ENCODE peak calls at places on chromosomes 2 and 18, in five cellular contexts. One of them, this sample, is unnamed.
A peak's percentile ranks its signal among the peaks of the same experiment; 100 is the strongest.

GRCh38 chr2:138823651-138824050 is 43.5 kb upstream of the NXPH2 start:
- DNase-seq in stimulated activated CD8-positive, alpha-beta memory T cell treated with anti-CD3 and anti-CD28 coated beads, Interleukin-4, amount 100 ng/mL, for 24 hours: no peak
- DNase-seq in adipocyte: no peak
- DNase-seq in NCI-H2081: no peak
- DNase-seq in HS-5: no peak
- DNase-seq in this sample: no peak

GRCh38 chr2:17962874-17963273 is 84.4 kb downstream of the KCNS3 start:
- DNase-seq in stimulated activated CD8-positive, alpha-beta memory T cell treated with anti-CD3 and anti-CD28 coated beads, Interleukin-4, amount 100 ng/mL, for 24 hours: no peak
- DNase-seq in adipocyte: no peak
- DNase-seq in NCI-H2081: no peak
- DNase-seq in HS-5: no peak
- DNase-seq in this sample: no peak

GRCh38 chr18:27668126-27668525 is 483.0 kb upstream of the CHST9 start:
- DNase-seq in stimulated activated CD8-positive, alpha-beta memory T cell treated with anti-CD3 and anti-CD28 coated beads, Interleukin-4, amount 100 ng/mL, for 24 hours: no peak
- DNase-seq in adipocyte: peak; percentile 19
- DNase-seq in NCI-H2081: no peak
- DNase-seq in HS-5: peak; percentile 33
- DNase-seq in this sample: no peak

GRCh38 chr2:33486544-33486943 is 10.1 kb downstream of the RASGRP3 start:
- DNase-seq in stimulated activated CD8-positive, alpha-beta memory T cell treated with anti-CD3 and anti-CD28 coated beads, Interleukin-4, amount 100 ng/mL, for 24 hours: no peak
- DNase-seq in adipocyte: no peak
- DNase-seq in NCI-H2081: no peak
- DNase-seq in HS-5: no peak
- DNase-seq in this sample: no peak

GRCh38 chr2:177419274-177419673 is 26.7 kb downstream of the AGPS start:
- DNase-seq in stimulated activated CD8-positive, alpha-beta memory T cell treated with anti-CD3 and anti-CD28 coated beads, Interleukin-4, amount 100 ng/mL, for 24 hours: no peak
- DNase-seq in adipocyte: peak; percentile 65
- DNase-seq in NCI-H2081: no peak
- DNase-seq in HS-5: no peak
- DNase-seq in this sample: no peak

GRCh38 chr2:234880551-234881211 is 71.1 kb upstream of the SH3BP4 start:
- DNase-seq in stimulated activated CD8-positive, alpha-beta memory T cell treated with anti-CD3 and anti-CD28 coated beads, Interleukin-4, amount 100 ng/mL, for 24 hours: no peak
- DNase-seq in adipocyte: peak; percentile 61
- DNase-seq in NCI-H2081: no peak
- DNase-seq in HS-5: peak; percentile 99
- DNase-seq in this sample: no peak

GRCh38 chr2:189954989-189955388 is 107.5 kb downstream of the MSTN start:
- DNase-seq in stimulated activated CD8-positive, alpha-beta memory T cell treated with anti-CD3 and anti-CD28 coated beads, Interleukin-4, amount 100 ng/mL, for 24 hours: no peak
- DNase-seq in adipocyte: no peak
- DNase-seq in NCI-H2081: peak; percentile 27
- DNase-seq in HS-5: no peak
- DNase-seq in this sample: peak; percentile 97

GRCh38 chr2:119301413-119301812 is 65.2 kb downstream of the C2orf76 start:
- DNase-seq in stimulated activated CD8-positive, alpha-beta memory T cell treated with anti-CD3 and anti-CD28 coated beads, Interleukin-4, amount 100 ng/mL, for 24 hours: no peak
- DNase-seq in adipocyte: peak; percentile 6
- DNase-seq in NCI-H2081: peak; percentile 41
- DNase-seq in HS-5: no peak
- DNase-seq in this sample: no peak

GRCh38 chr2:166675553-166675952 is 181.5 kb upstream of the SCN7A start:
- DNase-seq in stimulated activated CD8-positive, alpha-beta memory T cell treated with anti-CD3 and anti-CD28 coated beads, Interleukin-4, amount 100 ng/mL, for 24 hours: no peak
- DNase-seq in adipocyte: no peak
- DNase-seq in NCI-H2081: no peak
- DNase-seq in HS-5: no peak
- DNase-seq in this sample: no peak

GRCh38 chr2:162261032-162261945 is 18.0 kb upstream of the FAP start:
- DNase-seq in stimulated activated CD8-positive, alpha-beta memory T cell treated with anti-CD3 and anti-CD28 coated beads, Interleukin-4, amount 100 ng/mL, for 24 hours: no peak
- DNase-seq in adipocyte: peak; percentile 61
- DNase-seq in NCI-H2081: no peak
- DNase-seq in HS-5: no peak
- DNase-seq in this sample: no peak

GRCh38 chr2:72133721-72134407 is 13.8 kb downstream of the CYP26B1 start:
- DNase-seq in stimulated activated CD8-positive, alpha-beta memory T cell treated with anti-CD3 and anti-CD28 coated beads, Interleukin-4, amount 100 ng/mL, for 24 hours: no peak
- DNase-seq in adipocyte: no peak
- DNase-seq in NCI-H2081: no peak
- DNase-seq in HS-5: no peak
- DNase-seq in this sample: no peak

GRCh38 chr2:238696323-238696722 is 151.6 kb upstream of the TWIST2 start:
- DNase-seq in stimulated activated CD8-positive, alpha-beta memory T cell treated with anti-CD3 and anti-CD28 coated beads, Interleukin-4, amount 100 ng/mL, for 24 hours: no peak
- DNase-seq in adipocyte: no peak
- DNase-seq in NCI-H2081: no peak
- DNase-seq in HS-5: no peak
- DNase-seq in this sample: no peak

GRCh38 chr18:48138660-48139426 is 208.4 kb upstream of the SMAD2 start:
- DNase-seq in stimulated activated CD8-positive, alpha-beta memory T cell treated with anti-CD3 and anti-CD28 coated beads, Interleukin-4, amount 100 ng/mL, for 24 hours: no peak
- DNase-seq in adipocyte: no peak
- DNase-seq in NCI-H2081: no peak
- DNase-seq in HS-5: no peak
- DNase-seq in this sample: no peak

GRCh38 chr18:57050314-57050949 is 96.5 kb upstream of the BOD1L2 start:
- DNase-seq in stimulated activated CD8-positive, alpha-beta memory T cell treated with anti-CD3 and anti-CD28 coated beads, Interleukin-4, amount 100 ng/mL, for 24 hours: no peak
- DNase-seq in adipocyte: no peak
- DNase-seq in NCI-H2081: no peak
- DNase-seq in HS-5: no peak
- DNase-seq in this sample: no peak

GRCh38 chr2:162768646-162769045 is 69.9 kb downstream of the KCNH7 start:
- DNase-seq in stimulated activated CD8-positive, alpha-beta memory T cell treated with anti-CD3 and anti-CD28 coated beads, Interleukin-4, amount 100 ng/mL, for 24 hours: no peak
- DNase-seq in adipocyte: no peak
- DNase-seq in NCI-H2081: peak; percentile 98
- DNase-seq in HS-5: no peak
- DNase-seq in this sample: peak; percentile 72

GRCh38 chr2:125543968-125544514 is 1111.9 kb upstream of the GYPC start:
- DNase-seq in stimulated activated CD8-positive, alpha-beta memory T cell treated with anti-CD3 and anti-CD28 coated beads, Interleukin-4, amount 100 ng/mL, for 24 hours: no peak
- DNase-seq in adipocyte: no peak
- DNase-seq in NCI-H2081: no peak
- DNase-seq in HS-5: no peak
- DNase-seq in this sample: no peak

GRCh38 chr2:18413794-18414396 is 146.6 kb downstream of the RDH14 start:
- DNase-seq in stimulated activated CD8-positive, alpha-beta memory T cell treated with anti-CD3 and anti-CD28 coated beads, Interleukin-4, amount 100 ng/mL, for 24 hours: no peak
- DNase-seq in adipocyte: peak; percentile 83
- DNase-seq in NCI-H2081: no peak
- DNase-seq in HS-5: peak; percentile 85
- DNase-seq in this sample: no peak

GRCh38 chr2:69159988-69160387 is 147.0 kb downstream of the ANTXR1 start:
- DNase-seq in stimulated activated CD8-positive, alpha-beta memory T cell treated with anti-CD3 and anti-CD28 coated beads, Interleukin-4, amount 100 ng/mL, for 24 hours: no peak
- DNase-seq in adipocyte: no peak
- DNase-seq in NCI-H2081: no peak
- DNase-seq in HS-5: no peak
- DNase-seq in this sample: peak; percentile 30

GRCh38 chr18:33440384-33441043 is at the start of gene CCDC178:
- DNase-seq in stimulated activated CD8-positive, alpha-beta memory T cell treated with anti-CD3 and anti-CD28 coated beads, Interleukin-4, amount 100 ng/mL, for 24 hours: no peak
- DNase-seq in adipocyte: peak; percentile 41
- DNase-seq in NCI-H2081: peak; percentile 50
- DNase-seq in HS-5: no peak
- DNase-seq in this sample: no peak

GRCh38 chr18:3447035-3447894 is 2.7 kb upstream of the TGIF1 start:
- DNase-seq in stimulated activated CD8-positive, alpha-beta memory T cell treated with anti-CD3 and anti-CD28 coated beads, Interleukin-4, amount 100 ng/mL, for 24 hours: no peak
- DNase-seq in adipocyte: peak; percentile 74
- DNase-seq in NCI-H2081: peak; percentile 36
- DNase-seq in HS-5: no peak
- DNase-seq in this sample: no peak

This sample was measured in NCI-H526 treated with DMSO at 0.1 percent for 48 hours.